ENCODE peak calls at places on chromosome 2, in six cellular contexts. One of them, this sample, is unnamed. For H3K36me3, the result is how much of the 10 kb centered on the place peaks cover.

GRCh38 chr2:111918383-111918806 is 20.0 kb downstream of the MERTK start:
- DNase-seq in SK-N-SH: peak
- DNase-seq in GM23248: peak
- DNase-seq in MM.1S: peak
- DNase-seq in HCT116: no peak
- DNase-seq in PC-3: peak
- DNase-seq in this sample: no peak

GRCh38 chr2:69997296-69998184 is 36.1 kb upstream of the ASPRV1 start:
- DNase-seq in SK-N-SH: no peak
- DNase-seq in GM23248: peak
- DNase-seq in MM.1S: no peak
- DNase-seq in HCT116: peak
- DNase-seq in PC-3: peak
- DNase-seq in this sample: no peak

GRCh38 chr2:55168221-55169154 is 63.6 kb downstream of the CLHC1 start:
- DNase-seq in SK-N-SH: peak
- DNase-seq in GM23248: peak
- DNase-seq in MM.1S: peak
- DNase-seq in HCT116: peak
- DNase-seq in PC-3: peak
- DNase-seq in this sample: peak

GRCh38 chr2:86703704-86704370 is 16.3 kb upstream of the RMND5A start:
- DNase-seq in SK-N-SH: no peak
- DNase-seq in GM23248: peak
- DNase-seq in MM.1S: no peak
- DNase-seq in HCT116: peak
- DNase-seq in PC-3: peak
- DNase-seq in this sample: no peak

GRCh38 chr2:229519655-229520054 is 194.7 kb downstream of the DNER start:
- DNase-seq in SK-N-SH: no peak
- DNase-seq in GM23248: no peak
- DNase-seq in MM.1S: peak
- DNase-seq in HCT116: no peak
- DNase-seq in PC-3: peak
- DNase-seq in this sample: no peak

GRCh38 chr2:149090706-149091105 is 52.2 kb downstream of the LYPD6B start:
- DNase-seq in SK-N-SH: no peak
- DNase-seq in GM23248: peak
- DNase-seq in MM.1S: no peak
- DNase-seq in HCT116: no peak
- DNase-seq in PC-3: no peak
- DNase-seq in this sample: no peak

GRCh38 chr2:234649951-234650350 is 153.1 kb upstream of the ARL4C start:
- DNase-seq in SK-N-SH: no peak
- DNase-seq in GM23248: no peak
- DNase-seq in MM.1S: no peak
- DNase-seq in HCT116: no peak
- DNase-seq in PC-3: no peak
- DNase-seq in this sample: no peak

GRCh38 chr2:218884519-218884918 is 3.9 kb downstream of the WNT10A start:
- DNase-seq in SK-N-SH: no peak
- DNase-seq in GM23248: no peak
- DNase-seq in MM.1S: no peak
- DNase-seq in HCT116: no peak
- DNase-seq in PC-3: no peak
- DNase-seq in this sample: no peak

GRCh38 chr2:239621611-239622010 is 220.8 kb upstream of the HDAC4 start:
- DNase-seq in SK-N-SH: no peak
- DNase-seq in GM23248: no peak
- DNase-seq in MM.1S: no peak
- DNase-seq in HCT116: no peak
- DNase-seq in PC-3: no peak
- DNase-seq in this sample: no peak

GRCh38 chr2:196369967-196370366 is 198.6 kb upstream of the STK17B start:
- DNase-seq in SK-N-SH: no peak
- DNase-seq in GM23248: no peak
- DNase-seq in MM.1S: no peak
- DNase-seq in HCT116: no peak
- DNase-seq in PC-3: peak
- DNase-seq in this sample: no peak

GRCh38 chr2:219281588-219281987 is 2.4 kb downstream of the DNAJB2 start:
- DNase-seq in SK-N-SH: no peak
- DNase-seq in GM23248: no peak
- DNase-seq in MM.1S: no peak
- DNase-seq in HCT116: no peak
- DNase-seq in PC-3: no peak
- DNase-seq in this sample: no peak

GRCh38 chr2:164560181-164560792 is 61.0 kb downstream of the GRB14 start:
- DNase-seq in SK-N-SH: peak
- DNase-seq in GM23248: peak
- DNase-seq in MM.1S: peak
- DNase-seq in HCT116: peak
- DNase-seq in PC-3: peak
- DNase-seq in this sample: peak

GRCh38 chr2:136286423-136286822 is 168.5 kb upstream of the CXCR4 start:
- DNase-seq in SK-N-SH: no peak
- DNase-seq in GM23248: no peak
- DNase-seq in MM.1S: no peak
- DNase-seq in HCT116: no peak
- DNase-seq in PC-3: no peak
- DNase-seq in this sample: no peak

GRCh38 chr2:104286806-104287205 is 567.1 kb upstream of the POU3F3 start:
- DNase-seq in SK-N-SH: no peak
- DNase-seq in GM23248: no peak
- DNase-seq in MM.1S: no peak
- DNase-seq in HCT116: no peak
- DNase-seq in PC-3: no peak
- DNase-seq in this sample: peak

GRCh38 chr2:25330273-25330672 is 11.5 kb downstream of the DNMT3A start:
- DNase-seq in SK-N-SH: peak
- DNase-seq in GM23248: no peak
- DNase-seq in MM.1S: no peak
- DNase-seq in HCT116: no peak
- DNase-seq in PC-3: no peak
- DNase-seq in this sample: no peak

GRCh38 chr2:221527759-221528444 is 44.2 kb downstream of the EPHA4 start:
- DNase-seq in SK-N-SH: no peak
- DNase-seq in GM23248: no peak
- DNase-seq in MM.1S: no peak
- DNase-seq in HCT116: no peak
- DNase-seq in PC-3: no peak
- DNase-seq in this sample: no peak

DNA sequence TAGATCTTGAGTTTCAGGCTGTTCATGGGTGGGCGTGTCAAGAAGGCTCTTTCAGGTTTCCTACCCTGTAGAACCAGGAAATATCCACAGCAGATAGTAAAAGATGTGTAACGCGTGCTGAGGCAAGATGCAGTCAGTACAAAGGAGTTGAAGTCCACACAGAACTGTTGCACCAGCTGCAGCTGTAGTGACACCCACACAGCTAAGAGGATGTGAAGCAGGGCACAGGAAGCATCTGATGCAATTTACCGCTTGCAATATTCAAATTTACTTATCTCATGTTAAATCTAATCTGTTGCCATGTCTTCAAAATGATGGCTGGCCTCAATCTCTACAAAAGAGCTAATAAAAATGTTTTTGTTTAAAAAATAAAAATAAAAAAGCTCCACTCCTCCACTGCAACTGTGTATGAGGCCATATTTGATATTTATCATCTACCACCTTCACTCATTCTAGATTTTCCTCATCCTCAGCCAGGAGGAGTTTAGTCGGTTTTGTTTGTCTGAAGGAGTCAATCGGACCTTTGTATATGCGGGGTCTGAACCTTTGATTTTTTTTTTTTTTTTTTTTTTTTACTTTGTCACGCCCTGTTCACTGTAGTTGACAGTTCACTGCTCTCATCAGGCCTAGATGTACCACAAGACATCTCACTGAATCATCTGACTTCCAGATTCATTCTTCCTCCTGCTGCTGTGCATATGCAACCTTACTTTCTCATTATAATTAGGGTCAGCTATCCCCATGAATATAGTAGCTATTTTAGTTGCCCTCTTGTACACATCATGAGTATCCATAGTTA is 133.0 kb downstream of the ARHGAP15 start:
- DNase-seq in SK-N-SH: no peak
- DNase-seq in GM23248: peak
- DNase-seq in MM.1S: no peak
- DNase-seq in HCT116: no peak
- DNase-seq in PC-3: no peak
- DNase-seq in this sample: no peak
- H3K9ac ChIP-seq in SK-N-SH: no peak
- H3K9ac ChIP-seq in GM23248: no peak
- H3K9ac ChIP-seq in MM.1S: no peak
- H3K9ac ChIP-seq in HCT116: no peak
- H3K9ac ChIP-seq in PC-3: no peak
- H3K9ac ChIP-seq in this sample: no peak

GRCh38 chr2:189047469-189047868 is 73.3 kb downstream of the COL3A1 start:
- DNase-seq in SK-N-SH: no peak
- DNase-seq in GM23248: no peak
- DNase-seq in MM.1S: no peak
- DNase-seq in HCT116: no peak
- DNase-seq in PC-3: no peak
- DNase-seq in this sample: no peak
- H3K36me3 ChIP-seq in SK-N-SH: under half
- H3K36me3 ChIP-seq in GM23248: half or more
- H3K36me3 ChIP-seq in MM.1S: under half
- H3K36me3 ChIP-seq in HCT116: under half
- H3K36me3 ChIP-seq in PC-3: under half
- H3K36me3 ChIP-seq in this sample: under half

GRCh38 chr2:44974064-44974715 is 32.7 kb downstream of the SIX3 start:
- DNase-seq in SK-N-SH: peak
- DNase-seq in GM23248: peak
- DNase-seq in MM.1S: peak
- DNase-seq in HCT116: peak
- DNase-seq in PC-3: peak
- DNase-seq in this sample: peak
- TF ChIP-seq EZH2phosphoT487 in SK-N-SH: no peak
- TF ChIP-seq EZH2phosphoT487 in GM23248: no peak
- TF ChIP-seq EZH2phosphoT487 in MM.1S: no peak
- TF ChIP-seq EZH2phosphoT487 in HCT116: no peak
- TF ChIP-seq EZH2phosphoT487 in PC-3: no peak
- TF ChIP-seq EZH2phosphoT487 in this sample: no peak

DNA sequence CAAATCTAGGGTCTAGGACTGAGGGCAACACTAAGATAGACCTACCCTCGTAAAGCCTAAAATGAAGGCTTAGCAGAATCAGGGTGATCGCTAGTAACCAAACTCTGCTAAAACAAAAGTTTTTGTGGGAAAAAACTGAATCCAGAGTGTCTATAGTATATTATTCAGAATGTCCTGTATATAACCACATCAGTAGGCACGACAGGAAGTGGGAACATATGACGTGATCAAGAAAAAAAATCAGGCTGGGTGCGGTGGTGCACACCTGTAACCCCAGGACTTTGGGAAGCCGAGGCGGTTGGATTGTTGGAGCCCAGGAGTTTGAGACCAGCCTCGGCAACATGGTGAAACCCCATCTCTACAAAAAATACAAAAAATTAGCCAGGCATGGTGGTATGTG is 106.1 kb downstream of the UGGT1 start:
- DNase-seq in SK-N-SH: no peak
- DNase-seq in GM23248: no peak
- DNase-seq in MM.1S: no peak
- DNase-seq in HCT116: no peak
- DNase-seq in PC-3: no peak
- DNase-seq in this sample: no peak
- H3K9ac ChIP-seq in SK-N-SH: no peak
- H3K9ac ChIP-seq in GM23248: no peak
- H3K9ac ChIP-seq in MM.1S: no peak
- H3K9ac ChIP-seq in HCT116: no peak
- H3K9ac ChIP-seq in PC-3: no peak
- H3K9ac ChIP-seq in this sample: no peak

GRCh38 chr2:121731366-121731765 is 5.3 kb downstream of the NIFK start:
- DNase-seq in SK-N-SH: no peak
- DNase-seq in GM23248: no peak
- DNase-seq in MM.1S: no peak
- DNase-seq in HCT116: no peak
- DNase-seq in PC-3: no peak
- DNase-seq in this sample: no peak
- H3K36me3 ChIP-seq in SK-N-SH: half or more
- H3K36me3 ChIP-seq in GM23248: half or more
- H3K36me3 ChIP-seq in MM.1S: under half
- H3K36me3 ChIP-seq in HCT116: half or more
- H3K36me3 ChIP-seq in PC-3: half or more
- H3K36me3 ChIP-seq in this sample: under half

GRCh38 chr2:173989886-173990744 is 24.9 kb upstream of the SP3 start:
- DNase-seq in SK-N-SH: no peak
- DNase-seq in GM23248: no peak
- DNase-seq in MM.1S: peak
- DNase-seq in HCT116: no peak
- DNase-seq in PC-3: no peak
- DNase-seq in this sample: no peak

GRCh38 chr2:173986805-173987204 is 21.6 kb upstream of the SP3 start:
- DNase-seq in SK-N-SH: no peak
- DNase-seq in GM23248: peak
- DNase-seq in MM.1S: no peak
- DNase-seq in HCT116: no peak
- DNase-seq in PC-3: no peak
- DNase-seq in this sample: no peak

GRCh38 chr2:173991857-173992588 is 26.9 kb upstream of the SP3 start:
- DNase-seq in SK-N-SH: peak
- DNase-seq in GM23248: peak
- DNase-seq in MM.1S: peak
- DNase-seq in HCT116: no peak
- DNase-seq in PC-3: peak
- DNase-seq in this sample: no peak

GRCh38 chr2:173989160-173989885 is 24.1 kb upstream of the SP3 start:
- DNase-seq in SK-N-SH: no peak
- DNase-seq in GM23248: no peak
- DNase-seq in MM.1S: peak
- DNase-seq in HCT116: no peak
- DNase-seq in PC-3: no peak
- DNase-seq in this sample: no peak

GRCh38 chr2:173990970-173991819 is 26.0 kb upstream of the SP3 start:
- DNase-seq in SK-N-SH: peak
- DNase-seq in GM23248: peak
- DNase-seq in MM.1S: peak
- DNase-seq in HCT116: no peak
- DNase-seq in PC-3: peak
- DNase-seq in this sample: no peak
- TF ChIP-seq EZH2phosphoT487 in SK-N-SH: no peak
- TF ChIP-seq EZH2phosphoT487 in GM23248: no peak
- TF ChIP-seq EZH2phosphoT487 in MM.1S: no peak
- TF ChIP-seq EZH2phosphoT487 in HCT116: no peak
- TF ChIP-seq EZH2phosphoT487 in PC-3: no peak
- TF ChIP-seq EZH2phosphoT487 in this sample: no peak

This sample was measured in neural progenitor cell.